ENCODE peak calls at places on chromosome 17, in seven cellular contexts. M is effector memory CD8-positive, alpha-beta T cell; J is adrenal gland; E is NCI-H1436; A is NCI-H1092 treated with DMSO at 0.1 percent for 48 hours; N is T-helper 2 cell; O is CD4-positive, alpha-beta memory T cell. H is an unnamed sample.

GRCh38 chr17:54270499-54270898 is 447.8 kb downstream of the KIF2B start:
- DNase-seq in N (no peak), A (no peak), M (no peak), J (no peak), O (no peak), E (no peak), H (no peak)

GRCh38 chr17:44780845-44781480 is 22.2 kb downstream of the ADAM11 start:
- DNase-seq in J (peak), M (no peak), E (no peak), O (no peak), A (no peak), N (no peak), H (no peak)

GRCh38 chr17:72386619-72387237 is 265.9 kb downstream of the SOX9 start:
- DNase-seq in M (no peak), A (peak), N (no peak), O (no peak), J (no peak), E (peak), H (no peak)

GRCh38 chr17:9928601-9929341 is 23.7 kb upstream of the RCVRN start:
- DNase-seq in M (no peak), J (no peak), A (no peak), N (no peak), O (no peak), E (peak), H (peak)

GRCh38 chr17:44069974-44070454 is 521 bp upstream of the G6PC3 start:
- DNase-seq in N (no peak), E (no peak), O (no peak), M (no peak), A (no peak), J (no peak), H (peak)

GRCh38 chr17:12765544-12765943 is 23.8 kb upstream of the ARHGAP44 start:
- DNase-seq in A (no peak), J (peak), E (no peak), M (no peak), N (no peak), O (no peak), H (peak)

GRCh38 chr17:68910256-68910705 is 44.9 kb downstream of the ABCA8 start:
- DNase-seq in A (no peak), E (no peak), O (no peak), M (no peak), N (no peak), J (peak), H (peak)

GRCh38 chr17:82664701-82665182 is 16.5 kb upstream of the WDR45B start:
- DNase-seq in N (no peak), A (no peak), M (no peak), E (peak), J (no peak), O (no peak), H (no peak)

GRCh38 chr17:57357392-57357784 is 101.1 kb downstream of the MSI2 start:
- DNase-seq in O (no peak), J (peak), E (no peak), M (no peak), A (peak), N (no peak), H (no peak)

GRCh38 chr17:47205419-47205963 is 3.7 kb upstream of the MYL4 start:
- DNase-seq in A (no peak), E (peak), O (peak), M (peak), N (peak), J (peak), H (peak)

GRCh38 chr17:45131616-45132301 is 556 bp downstream of the PLCD3 start:
- DNase-seq in N (no peak), J (no peak), M (peak), E (peak), A (no peak), O (no peak), H (no peak)

GRCh38 chr17:59373879-59374495 is 42.5 kb downstream of the YPEL2 start:
- DNase-seq in M (no peak), E (no peak), O (no peak), J (no peak), A (no peak), N (no peak), H (peak)

GRCh38 chr17:39225308-39225973 is at the start of gene STAC2:
- DNase-seq in O (no peak), M (no peak), N (no peak), J (no peak), A (no peak), E (no peak), H (no peak)

H was measured in choroid plexus epithelial cell.